ENCODE peak calls at places on chromosomes 3 and 15, in ten cellular contexts. D, A, V, N, C, S, B, U, K and J are unnamed samples.
A peak's percentile ranks its signal among the peaks of the same experiment; 100 is the strongest.

GRCh38 chr3:10622456-10622855 is 117.1 kb upstream of the ATP2B2 start:
- DNase-seq in D (no peak), A (no peak), V (no peak), N (no peak), C (no peak), S (no peak), B (no peak), U (no peak), K (no peak), J (no peak)

GRCh38 chr3:157428957-157429356 is 7.7 kb upstream of the PTX3 start:
- DNase-seq in D (no peak), A (no peak), V (no peak), N (no peak), C (no peak), S (no peak), B (no peak), U (no peak), K (no peak), J (no peak)

GRCh38 chr3:169551646-169552045 is 111.9 kb downstream of the MECOM start:
- DNase-seq in D (no peak), A (no peak), V (no peak), N (no peak), C (no peak), S (no peak), B (no peak), U (no peak), K (no peak), J (no peak)

GRCh38 chr3:29333520-29333919 is 52.6 kb downstream of the RBMS3 start:
- DNase-seq in D (no peak), A (no peak), V (peak; percentile 70), N (no peak), C (no peak), S (no peak), B (peak; percentile 50), U (no peak), K (peak; percentile 35), J (no peak)

GRCh38 chr3:10547841-10548783 is 42.7 kb upstream of the ATP2B2 start:
- DNase-seq in D (no peak), A (no peak), V (no peak), N (no peak), C (no peak), S (no peak), B (no peak), U (no peak), K (no peak), J (peak; percentile 25)

GRCh38 chr15:78634251-78635145 is 6.5 kb downstream of the CHRNB4 start:
- DNase-seq in D (no peak), A (no peak), V (no peak), N (no peak), C (no peak), S (no peak), B (no peak), U (no peak), K (no peak), J (no peak)

GRCh38 chr3:37987751-37988179 is 2.8 kb upstream of the VILL start:
- DNase-seq in D (no peak), A (no peak), V (peak; percentile 41), N (no peak), C (peak; percentile 35), S (peak; percentile 11), B (peak; percentile 27), U (peak; percentile 88), K (peak; percentile 26), J (no peak)

GRCh38 chr3:166186003-166186402 is 348.8 kb upstream of the BCHE start:
- DNase-seq in D (no peak), A (no peak), V (no peak), N (no peak), C (no peak), S (no peak), B (no peak), U (no peak), K (no peak), J (no peak)

GRCh38 chr3:2927252-2927651 is 182.9 kb downstream of the IL5RA start:
- DNase-seq in D (no peak), A (no peak), V (no peak), N (no peak), C (no peak), S (no peak), B (no peak), U (no peak), K (no peak), J (no peak)

GRCh38 chr3:112699436-112699978 is 58.6 kb upstream of the CCDC80 start:
- DNase-seq in D (no peak), A (no peak), V (peak; percentile 81), N (peak; percentile 74), C (no peak), S (peak; percentile 94), B (peak; percentile 83), U (no peak), K (peak; percentile 49), J (no peak)
- TF ChIP-seq CTCF in D (no peak), A (no peak), V (peak; percentile 24), N (no peak), C (no peak), S (peak; percentile 58), B (peak; percentile 17), U (no peak), K (peak; percentile 30), J (no peak)

GRCh38 chr3:141728355-141728892 is 9.7 kb upstream of the RNF7 start:
- DNase-seq in D (no peak), A (no peak), V (peak; percentile 5), N (no peak), C (no peak), S (no peak), B (no peak), U (no peak), K (peak; percentile 32), J (no peak)

GRCh38 chr3:141726483-141726882 is 11.6 kb upstream of the RNF7 start:
- DNase-seq in D (no peak), A (no peak), V (no peak), N (no peak), C (no peak), S (no peak), B (no peak), U (no peak), K (no peak), J (no peak)

GRCh38 chr3:141735176-141735575 is 2.9 kb upstream of the RNF7 start:
- DNase-seq in D (no peak), A (no peak), V (no peak), N (no peak), C (no peak), S (no peak), B (no peak), U (no peak), K (no peak), J (no peak)

GRCh38 chr3:141729240-141729639 is 8.9 kb upstream of the RNF7 start:
- DNase-seq in D (no peak), A (no peak), V (no peak), N (no peak), C (no peak), S (no peak), B (no peak), U (no peak), K (no peak), J (no peak)
- TF ChIP-seq CTCF in D (no peak), A (no peak), V (peak; percentile 7), N (no peak), C (no peak), S (peak; percentile 31), B (peak; percentile 4), U (no peak), K (peak; percentile 26), J (no peak)

GRCh38 chr15:64429448-64429847 is 30.9 kb upstream of the ZNF609 start:
- DNase-seq in D (no peak), A (no peak), V (peak; percentile 0), N (no peak), C (no peak), S (no peak), B (no peak), U (no peak), K (no peak), J (peak; percentile 35)

GRCh38 chr15:64430000-64430735 is 30.2 kb upstream of the ZNF609 start:
- DNase-seq in D (no peak), A (peak; percentile 24), V (peak; percentile 95), N (peak; percentile 95), C (no peak), S (no peak), B (peak; percentile 92), U (peak; percentile 62), K (peak; percentile 98), J (peak; percentile 51)

GRCh38 chr15:64422697-64423096 is 35.1 kb downstream of the TRIP4 start:
- DNase-seq in D (no peak), A (no peak), V (no peak), N (no peak), C (no peak), S (no peak), B (no peak), U (no peak), K (no peak), J (no peak)

GRCh38 chr15:64423970-64424369 is 36.3 kb downstream of the TRIP4 start:
- DNase-seq in D (no peak), A (peak; percentile 47), V (no peak), N (no peak), C (no peak), S (no peak), B (no peak), U (no peak), K (no peak), J (no peak)

GRCh38 chr15:64426845-64427465 is 33.4 kb upstream of the ZNF609 start:
- DNase-seq in D (no peak), A (no peak), V (peak; percentile 47), N (peak; percentile 64), C (no peak), S (peak; percentile 51), B (peak; percentile 53), U (no peak), K (peak; percentile 69), J (no peak)
- TF ChIP-seq CTCF in D (peak; percentile 49), A (no peak), V (peak; percentile 28), N (peak; percentile 23), C (peak; percentile 46), S (peak; percentile 36), B (no peak), U (no peak), K (peak; percentile 32), J (peak; percentile 52)

DNA sequence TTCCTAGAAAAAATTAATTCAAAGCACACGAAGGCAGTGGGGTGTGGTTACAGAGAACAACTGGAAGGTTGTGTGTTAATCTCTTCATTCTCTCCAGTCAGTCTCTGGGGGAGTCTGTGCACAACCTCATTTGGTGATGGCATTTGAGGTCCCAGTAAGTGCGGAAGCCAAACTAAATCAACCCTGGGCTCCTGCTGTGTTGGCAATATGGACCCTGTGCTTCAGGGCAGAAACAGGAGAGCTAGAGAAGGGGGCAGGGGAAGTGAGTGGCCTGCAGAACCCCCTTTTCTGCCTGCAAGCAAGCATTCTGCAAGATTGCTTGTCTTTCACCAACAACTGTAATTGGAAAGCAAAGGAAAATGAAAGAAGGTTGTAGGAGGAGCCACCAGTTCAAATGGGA is 195.9 kb upstream of the ST8SIA2 start:
- DNase-seq in D (no peak), A (no peak), V (no peak), N (no peak), C (no peak), S (no peak), B (no peak), U (no peak), K (no peak), J (no peak)
- TF ChIP-seq CTCF in D (no peak), A (no peak), V (no peak), N (no peak), C (no peak), S (no peak), B (no peak), U (no peak), K (no peak), J (no peak)

GRCh38 chr15:71237456-71238188 is 122.4 kb downstream of the THSD4 start:
- DNase-seq in D (peak; percentile 55), A (no peak), V (peak; percentile 99), N (peak; percentile 91), C (peak; percentile 65), S (peak; percentile 95), B (peak; percentile 98), U (peak; percentile 93), K (peak; percentile 97), J (no peak)
- TF ChIP-seq CTCF in D (no peak), A (no peak), V (no peak), N (no peak), C (no peak), S (no peak), B (no peak), U (no peak), K (no peak), J (no peak)